ENCODE peak calls at places on chromosome 10, in seven cellular contexts. W, S, T, K, Z, U and J are unnamed samples.

GRCh38 chr10:114767589-114768393 is 53.8 kb upstream of the FHIP2A start:
- DNase-seq in W (no peak), S (no peak), T (no peak), K (no peak), Z (peak), U (peak), J (no peak)

GRCh38 chr10:74373059-74373458 is 222.0 kb downstream of the ADK start:
- DNase-seq in W (no peak), S (no peak), T (no peak), K (peak), Z (no peak), U (no peak), J (no peak)

GRCh38 chr10:103881420-103882284 is 26.3 kb upstream of the SH3PXD2A start:
- DNase-seq in W (peak), S (peak), T (no peak), K (no peak), Z (no peak), U (no peak), J (no peak)

GRCh38 chr10:44923611-44924010 is 12.5 kb downstream of the TMEM72 start:
- DNase-seq in W (no peak), S (no peak), T (no peak), K (no peak), Z (no peak), U (no peak), J (no peak)

GRCh38 chr10:118349235-118349634 is 7.1 kb upstream of the FAM204A start:
- DNase-seq in W (no peak), S (no peak), T (no peak), K (no peak), Z (no peak), U (no peak), J (no peak)

GRCh38 chr10:91891285-91892001 is 17.8 kb downstream of the FGFBP3 start:
- DNase-seq in W (no peak), S (no peak), T (no peak), K (peak), Z (no peak), U (no peak), J (no peak)

GRCh38 chr10:71569775-71570588 is 149.6 kb downstream of the C10orf105 start:
- DNase-seq in W (peak), S (no peak), T (no peak), K (no peak), Z (peak), U (peak), J (no peak)

GRCh38 chr10:77041636-77042258 is 595.9 kb downstream of the KCNMA1 start:
- DNase-seq in W (no peak), S (no peak), T (no peak), K (no peak), Z (peak), U (no peak), J (no peak)

GRCh38 chr10:100485336-100485735 is 22.5 kb downstream of the WNT8B start:
- DNase-seq in W (no peak), S (no peak), T (no peak), K (no peak), Z (no peak), U (no peak), J (no peak)

GRCh38 chr10:91901784-91902677 is 7.3 kb downstream of the FGFBP3 start:
- DNase-seq in W (no peak), S (no peak), T (no peak), K (peak), Z (no peak), U (peak), J (peak)

GRCh38 chr10:109819807-109820206 is 103.5 kb downstream of the XPNPEP1 start:
- DNase-seq in W (no peak), S (no peak), T (no peak), K (no peak), Z (no peak), U (no peak), J (no peak)

GRCh38 chr10:88236121-88236743 is 346.9 kb downstream of the RNLS start:
- DNase-seq in W (no peak), S (no peak), T (no peak), K (no peak), Z (no peak), U (no peak), J (no peak)

GRCh38 chr10:88557246-88557645 is 25.9 kb downstream of the RNLS start:
- DNase-seq in W (no peak), S (no peak), T (no peak), K (no peak), Z (no peak), U (no peak), J (no peak)

GRCh38 chr10:10044959-10045764 is 972.5 kb upstream of the CELF2 start:
- DNase-seq in W (no peak), S (no peak), T (no peak), K (no peak), Z (peak), U (no peak), J (no peak)